ENCODE peak calls at places on chromosomes 3 and 15, in ten cellular contexts. S is neuronal stem cell, C is body of pancreas, T is heart left ventricle, H is aorta, F is K562, R is left ventricle myocardium inferior, B is MM.1S, M is esophagus squamous epithelium, E is tibial artery. Z is an unnamed sample.

GRCh38 chr15:68375716-68376220 is 56.2 kb downstream of the ITGA11 start:
- DNase-seq in B (no peak), S (no peak), F (no peak), H (no peak), R (no peak), E (no peak), C (no peak), M (no peak), T (no peak), Z (no peak)

GRCh38 chr15:50685976-50686467 is 575 bp downstream of the TRPM7 start:
- DNase-seq in T (peak; percentile 84), S (no peak), M (no peak), F (peak; percentile 45), E (peak; percentile 57), R (peak; percentile 73), B (peak; percentile 85), H (peak; percentile 75), C (peak; percentile 65), Z (peak; percentile 57)

GRCh38 chr3:187783098-187783497 is 37.8 kb upstream of the BCL6 start:
- DNase-seq in H (no peak), B (no peak), E (no peak), C (no peak), R (peak; percentile 32), S (no peak), F (no peak), T (peak; percentile 55), M (no peak), Z (peak; percentile 28)

GRCh38 chr3:176663819-176664218 is 533.5 kb downstream of the TBL1XR1 start:
- DNase-seq in C (peak; percentile 15), B (peak; percentile 72), F (no peak), T (no peak), S (peak; percentile 20), M (no peak), E (no peak), R (no peak), H (no peak), Z (no peak)

GRCh38 chr15:48693474-48693873 is 48.0 kb upstream of the FBN1 start:
- DNase-seq in E (no peak), B (no peak), R (no peak), C (no peak), M (no peak), H (no peak), S (no peak), F (no peak), T (no peak), Z (no peak)

GRCh38 chr3:67605377-67605776 is 49.0 kb downstream of the SUCLG2 start:
- DNase-seq in S (peak; percentile 6), T (no peak), H (no peak), E (no peak), B (no peak), R (no peak), M (no peak), C (no peak), F (no peak), Z (no peak)

GRCh38 chr3:16063603-16064002 is 110.9 kb upstream of the GALNT15 start:
- DNase-seq in S (no peak), M (no peak), R (no peak), T (no peak), F (no peak), B (no peak), H (no peak), C (no peak), E (no peak), Z (no peak)

GRCh38 chr3:29152379-29152778 is 128.5 kb upstream of the RBMS3 start:
- DNase-seq in F (no peak), B (no peak), E (no peak), M (no peak), C (no peak), R (no peak), T (no peak), H (no peak), S (no peak), Z (no peak)

GRCh38 chr3:187169231-187169960 is 27.9 kb upstream of the RTP1 start:
- DNase-seq in C (no peak), S (no peak), T (no peak), B (no peak), M (no peak), H (no peak), F (no peak), E (no peak), R (no peak), Z (no peak)

GRCh38 chr3:63976166-63976861 is 47.0 kb downstream of the PSMD6 start:
- DNase-seq in H (no peak), E (no peak), T (no peak), F (no peak), M (no peak), B (no peak), S (no peak), R (no peak), C (no peak), Z (no peak)

GRCh38 chr3:115885621-115886020 is 262.3 kb downstream of the GAP43 start:
- DNase-seq in E (no peak), F (no peak), S (peak; percentile 26), B (no peak), H (no peak), M (no peak), R (no peak), C (no peak), T (no peak), Z (no peak)

GRCh38 chr3:119639494-119640350 is 20.7 kb downstream of the POPDC2 start:
- DNase-seq in S (no peak), H (no peak), E (no peak), M (no peak), R (no peak), C (no peak), B (peak; percentile 35), T (no peak), F (no peak), Z (no peak)

GRCh38 chr15:80061581-80061980 is 2.1 kb downstream of the ZFAND6 start:
- DNase-seq in H (no peak), S (no peak), E (no peak), R (no peak), F (no peak), T (no peak), B (no peak), M (no peak), C (no peak), Z (no peak)
- H3K27me3 ChIP-seq in H (no peaks in the 10 kb centered on the region), S (no peaks in the 10 kb centered on the region), E (no peaks in the 10 kb centered on the region), R (no peaks in the 10 kb centered on the region), F (no peaks in the 10 kb centered on the region), T (no peaks in the 10 kb centered on the region), B (no peaks in the 10 kb centered on the region), M (no peaks in the 10 kb centered on the region), C (no peaks in the 10 kb centered on the region), Z (no peaks in the 10 kb centered on the region)

GRCh38 chr15:92669432-92669831 is 13.9 kb upstream of the FAM174B start:
- DNase-seq in M (no peak), H (no peak), R (no peak), F (no peak), B (no peak), C (no peak), E (no peak), S (no peak), T (no peak), Z (no peak)
- H3K27me3 ChIP-seq in M (peaks cover 5% of the 10 kb centered on the region), H (no peaks in the 10 kb centered on the region), R (no peaks in the 10 kb centered on the region), F (peaks cover 60% of the 10 kb centered on the region), B (no peaks in the 10 kb centered on the region), C (no peaks in the 10 kb centered on the region), E (no peaks in the 10 kb centered on the region), S (peaks cover 5% of the 10 kb centered on the region), T (no peaks in the 10 kb centered on the region), Z (no peaks in the 10 kb centered on the region)

DNA sequence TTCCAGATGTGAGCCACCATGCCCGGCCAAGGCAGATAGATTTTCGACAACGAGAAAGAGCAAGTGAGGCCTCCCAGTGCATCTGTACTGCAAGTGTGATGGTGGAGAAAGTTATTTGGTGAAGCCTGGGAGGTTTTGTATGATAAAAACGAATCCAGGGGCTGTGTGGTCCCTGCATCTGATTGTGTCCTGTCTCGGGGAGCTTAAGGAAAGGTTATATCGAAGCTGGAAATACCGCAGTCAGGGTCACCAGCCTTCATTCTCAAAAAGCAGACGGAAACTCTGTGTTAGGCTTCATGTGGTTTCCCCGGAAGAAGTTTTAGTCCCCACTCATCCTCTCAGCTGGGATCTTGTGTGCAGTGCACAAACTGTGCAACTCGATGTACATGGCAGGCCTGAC is 3.4 kb downstream of the MINDY4B start:
- DNase-seq in B (no peak), T (no peak), H (no peak), R (no peak), E (no peak), C (no peak), M (no peak), S (no peak), F (no peak), Z (no peak)
- H3K27me3 ChIP-seq in B (no peaks in the 10 kb centered on the region), T (no peaks in the 10 kb centered on the region), H (no peaks in the 10 kb centered on the region), R (peaks cover 7% of the 10 kb centered on the region), E (no peaks in the 10 kb centered on the region), C (no peaks in the 10 kb centered on the region), M (no peaks in the 10 kb centered on the region), S (peaks cover 19% of the 10 kb centered on the region), F (peaks cover 8% of the 10 kb centered on the region), Z (peaks cover 9% of the 10 kb centered on the region)

GRCh38 chr3:50204804-50205718 is at the start of gene SLC38A3:
- DNase-seq in F (peak; percentile 83), C (peak; percentile 75), R (peak; percentile 35), S (peak; percentile 67), B (no peak), E (no peak), T (no peak), H (no peak), M (no peak), Z (no peak)

GRCh38 chr3:50203113-50203852 is 1.8 kb upstream of the SLC38A3 start:
- DNase-seq in M (no peak), F (no peak), B (no peak), T (peak; percentile 57), C (peak; percentile 95), H (no peak), E (no peak), R (no peak), S (no peak), Z (no peak)

GRCh38 chr3:50207359-50208042 is 2.4 kb downstream of the SLC38A3 start:
- DNase-seq in M (no peak), B (no peak), F (no peak), C (no peak), R (no peak), T (no peak), E (no peak), H (no peak), S (no peak), Z (no peak)

GRCh38 chr3:50204052-50204803 is 843 bp upstream of the SLC38A3 start:
- DNase-seq in B (no peak), H (no peak), E (no peak), R (no peak), S (no peak), T (no peak), M (no peak), C (no peak), F (no peak), Z (no peak)

DNA sequence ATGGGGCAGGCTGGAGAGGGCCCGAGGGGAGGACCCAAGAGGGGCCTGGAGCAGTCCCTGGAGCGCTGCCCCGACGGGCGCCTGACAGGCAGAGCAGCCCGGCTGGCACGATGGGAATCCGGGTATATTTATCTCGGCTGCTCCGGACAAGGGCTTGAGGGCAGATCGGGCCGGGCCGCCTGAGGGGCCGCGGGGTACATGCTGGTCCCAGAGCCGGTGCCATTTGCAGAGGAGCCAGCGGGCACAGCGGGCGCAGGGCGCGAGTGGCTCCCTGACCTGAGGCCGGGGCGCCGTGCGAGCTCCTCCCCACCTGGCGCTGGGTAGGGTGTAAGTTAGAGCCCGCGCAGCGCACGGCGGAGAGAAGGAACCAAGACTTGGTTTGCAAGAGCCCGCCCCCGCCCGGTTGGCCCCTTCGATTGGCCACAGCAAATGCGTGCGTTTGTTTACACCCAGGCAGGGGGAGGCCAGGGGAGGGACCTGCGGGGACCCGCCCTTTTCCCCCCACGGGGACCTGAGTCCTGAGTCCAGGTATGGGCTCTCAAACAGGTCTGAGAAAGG is 727 bp downstream of the SLC38A3 start:
- DNase-seq in S (no peak), R (peak; percentile 57), M (no peak), H (no peak), F (peak; percentile 64), T (peak; percentile 72), E (no peak), B (no peak), C (peak; percentile 89), Z (no peak)
- H3K27me3 ChIP-seq in S (peaks cover 95% of the 10 kb centered on the region), R (peaks cover 51% of the 10 kb centered on the region), M (peaks cover 69% of the 10 kb centered on the region), H (no peaks in the 10 kb centered on the region), F (peaks cover 47% of the 10 kb centered on the region), T (peaks cover 7% of the 10 kb centered on the region), E (no peaks in the 10 kb centered on the region), B (peaks cover 87% of the 10 kb centered on the region), C (no peaks in the 10 kb centered on the region), Z (peaks cover 38% of the 10 kb centered on the region)

Z was measured in heart right ventricle.